ENCODE peak calls at places on chromosomes 6 and 20, in four cellular contexts. One of them, this sample, is unnamed.

GRCh38 chr6:138428943-138429616 is 25.1 kb downstream of the HEBP2 start:
- DNase-seq in fibroblast of mammary gland: peak
- DNase-seq in pancreas: no peak
- DNase-seq in uterus: no peak
- DNase-seq in this sample: no peak

GRCh38 chr6:46419576-46420002 is 71.7 kb downstream of the RCAN2 start:
- DNase-seq in uterus: peak
- DNase-seq in pancreas: peak
- DNase-seq in fibroblast of mammary gland: peak
- DNase-seq in this sample: no peak

GRCh38 chr6:5486214-5486613 is 224.9 kb downstream of the FARS2 start:
- DNase-seq in pancreas: no peak
- DNase-seq in uterus: no peak
- DNase-seq in fibroblast of mammary gland: no peak
- DNase-seq in this sample: no peak

GRCh38 chr20:5797843-5798462 is 47.8 kb downstream of the SHLD1 start:
- DNase-seq in pancreas: no peak
- DNase-seq in uterus: no peak
- DNase-seq in fibroblast of mammary gland: no peak
- DNase-seq in this sample: no peak

GRCh38 chr6:168456907-168457771 is 16.2 kb downstream of the SMOC2 start:
- DNase-seq in fibroblast of mammary gland: no peak
- DNase-seq in uterus: no peak
- DNase-seq in pancreas: no peak
- DNase-seq in this sample: no peak

GRCh38 chr6:112205521-112206458 is 48.6 kb downstream of the LAMA4 start:
- DNase-seq in fibroblast of mammary gland: peak
- DNase-seq in pancreas: no peak
- DNase-seq in uterus: no peak
- DNase-seq in this sample: no peak

GRCh38 chr6:127952831-127953230 is 52.0 kb upstream of the THEMIS start:
- DNase-seq in fibroblast of mammary gland: no peak
- DNase-seq in pancreas: no peak
- DNase-seq in uterus: no peak
- DNase-seq in this sample: no peak

GRCh38 chr6:139600919-139601470 is 226.5 kb upstream of the CITED2 start:
- DNase-seq in fibroblast of mammary gland: no peak
- DNase-seq in uterus: no peak
- DNase-seq in pancreas: no peak
- DNase-seq in this sample: no peak

GRCh38 chr6:20816126-20816525 is 281.9 kb downstream of the CDKAL1 start:
- DNase-seq in fibroblast of mammary gland: no peak
- DNase-seq in pancreas: no peak
- DNase-seq in uterus: no peak
- DNase-seq in this sample: no peak

GRCh38 chr6:4349931-4350330 is 214.6 kb upstream of the ECI2 start:
- DNase-seq in pancreas: no peak
- DNase-seq in uterus: no peak
- DNase-seq in fibroblast of mammary gland: no peak
- DNase-seq in this sample: no peak

GRCh38 chr6:157755032-157755751 is 67.9 kb upstream of the SNX9 start:
- DNase-seq in pancreas: no peak
- DNase-seq in uterus: no peak
- DNase-seq in fibroblast of mammary gland: no peak
- DNase-seq in this sample: no peak

GRCh38 chr20:5024982-5025381 is 23.7 kb upstream of the SLC23A2 start:
- DNase-seq in uterus: no peak
- DNase-seq in fibroblast of mammary gland: no peak
- DNase-seq in pancreas: no peak
- DNase-seq in this sample: no peak

GRCh38 chr6:35142578-35142977 is 1.4 kb upstream of the TCP11 start:
- DNase-seq in uterus: no peak
- DNase-seq in fibroblast of mammary gland: no peak
- DNase-seq in pancreas: no peak
- DNase-seq in this sample: no peak

GRCh38 chr20:23293689-23294088 is 56.9 kb upstream of the NXT1 start:
- DNase-seq in uterus: peak
- DNase-seq in fibroblast of mammary gland: no peak
- DNase-seq in pancreas: no peak
- DNase-seq in this sample: no peak

GRCh38 chr6:112311950-112312547 is 35.1 kb upstream of the RFPL4B start:
- DNase-seq in uterus: no peak
- DNase-seq in pancreas: no peak
- DNase-seq in fibroblast of mammary gland: peak
- DNase-seq in this sample: no peak

GRCh38 chr20:53078761-53079482 is 106.8 kb downstream of the TSHZ2 start:
- DNase-seq in pancreas: no peak
- DNase-seq in uterus: no peak
- DNase-seq in fibroblast of mammary gland: no peak
- DNase-seq in this sample: no peak

GRCh38 chr20:1420066-1420465 is 27.2 kb upstream of the FKBP1A start:
- DNase-seq in pancreas: no peak
- DNase-seq in fibroblast of mammary gland: no peak
- DNase-seq in uterus: no peak
- DNase-seq in this sample: no peak

GRCh38 chr6:15461127-15461944 is 201.5 kb downstream of the DTNBP1 start:
- DNase-seq in uterus: no peak
- DNase-seq in pancreas: no peak
- DNase-seq in fibroblast of mammary gland: no peak
- DNase-seq in this sample: no peak

GRCh38 chr6:17710331-17710730 is 3.6 kb upstream of the NUP153 start:
- DNase-seq in uterus: no peak
- DNase-seq in fibroblast of mammary gland: peak
- DNase-seq in pancreas: no peak
- DNase-seq in this sample: no peak

GRCh38 chr6:107730106-107730505 is 94.0 kb downstream of the SCML4 start:
- DNase-seq in uterus: no peak
- DNase-seq in fibroblast of mammary gland: no peak
- DNase-seq in pancreas: no peak
- DNase-seq in this sample: no peak

GRCh38 chr20:63172726-63173125 is 43.2 kb downstream of the YTHDF1 start:
- DNase-seq in uterus: no peak
- DNase-seq in fibroblast of mammary gland: no peak
- DNase-seq in pancreas: no peak
- DNase-seq in this sample: no peak

GRCh38 chr6:34237722-34238506 is 1.2 kb downstream of the HMGA1 start:
- DNase-seq in uterus: no peak
- DNase-seq in fibroblast of mammary gland: no peak
- DNase-seq in pancreas: peak
- DNase-seq in this sample: peak

GRCh38 chr20:56722042-56722441 is 92.9 kb downstream of the TFAP2C start:
- DNase-seq in fibroblast of mammary gland: no peak
- DNase-seq in pancreas: no peak
- DNase-seq in uterus: no peak
- DNase-seq in this sample: no peak

GRCh38 chr6:161141173-161141572 is 132.7 kb downstream of the AGPAT4 start:
- DNase-seq in uterus: no peak
- DNase-seq in fibroblast of mammary gland: peak
- DNase-seq in pancreas: no peak
- DNase-seq in this sample: no peak

GRCh38 chr6:170177383-170178265 is 113.3 kb downstream of the DLL1 start:
- DNase-seq in pancreas: peak
- DNase-seq in uterus: peak
- DNase-seq in fibroblast of mammary gland: no peak
- DNase-seq in this sample: peak

GRCh38 chr6:144730088-144730640 is 445.0 kb downstream of the UTRN start:
- DNase-seq in pancreas: no peak
- DNase-seq in uterus: no peak
- DNase-seq in fibroblast of mammary gland: no peak
- DNase-seq in this sample: no peak

GRCh38 chr20:31547017-31547675 is 32.9 kb downstream of the HM13 start:
- DNase-seq in fibroblast of mammary gland: peak
- DNase-seq in pancreas: peak
- DNase-seq in uterus: peak
- DNase-seq in this sample: peak
- TF ChIP-seq CTCF in fibroblast of mammary gland: no peak
- TF ChIP-seq CTCF in pancreas: no peak
- TF ChIP-seq CTCF in uterus: no peak
- TF ChIP-seq CTCF in this sample: no peak

DNA sequence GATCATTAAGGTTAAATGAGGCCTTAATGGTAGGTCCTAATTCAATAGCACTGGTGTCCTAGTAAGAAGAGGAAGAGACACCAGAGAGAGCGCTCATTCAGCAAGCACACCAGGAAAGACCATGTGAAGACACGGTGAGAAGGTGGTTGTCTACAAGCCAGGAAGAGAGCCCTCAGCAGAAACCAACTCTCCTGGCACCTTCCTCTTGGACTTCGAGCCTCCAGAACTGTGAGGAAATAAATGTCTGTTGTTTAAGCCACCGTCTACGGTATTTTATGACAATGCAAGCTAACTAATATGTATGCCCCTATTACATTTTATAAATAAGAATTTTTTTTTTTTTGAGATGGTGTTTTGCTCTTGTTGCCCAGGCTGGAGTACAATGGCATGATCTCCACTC is 59.3 kb downstream of the IL20RA start:
- DNase-seq in fibroblast of mammary gland: no peak
- DNase-seq in pancreas: no peak
- DNase-seq in uterus: no peak
- DNase-seq in this sample: no peak
- TF ChIP-seq CTCF in fibroblast of mammary gland: no peak
- TF ChIP-seq CTCF in pancreas: no peak
- TF ChIP-seq CTCF in uterus: no peak
- TF ChIP-seq CTCF in this sample: no peak

DNA sequence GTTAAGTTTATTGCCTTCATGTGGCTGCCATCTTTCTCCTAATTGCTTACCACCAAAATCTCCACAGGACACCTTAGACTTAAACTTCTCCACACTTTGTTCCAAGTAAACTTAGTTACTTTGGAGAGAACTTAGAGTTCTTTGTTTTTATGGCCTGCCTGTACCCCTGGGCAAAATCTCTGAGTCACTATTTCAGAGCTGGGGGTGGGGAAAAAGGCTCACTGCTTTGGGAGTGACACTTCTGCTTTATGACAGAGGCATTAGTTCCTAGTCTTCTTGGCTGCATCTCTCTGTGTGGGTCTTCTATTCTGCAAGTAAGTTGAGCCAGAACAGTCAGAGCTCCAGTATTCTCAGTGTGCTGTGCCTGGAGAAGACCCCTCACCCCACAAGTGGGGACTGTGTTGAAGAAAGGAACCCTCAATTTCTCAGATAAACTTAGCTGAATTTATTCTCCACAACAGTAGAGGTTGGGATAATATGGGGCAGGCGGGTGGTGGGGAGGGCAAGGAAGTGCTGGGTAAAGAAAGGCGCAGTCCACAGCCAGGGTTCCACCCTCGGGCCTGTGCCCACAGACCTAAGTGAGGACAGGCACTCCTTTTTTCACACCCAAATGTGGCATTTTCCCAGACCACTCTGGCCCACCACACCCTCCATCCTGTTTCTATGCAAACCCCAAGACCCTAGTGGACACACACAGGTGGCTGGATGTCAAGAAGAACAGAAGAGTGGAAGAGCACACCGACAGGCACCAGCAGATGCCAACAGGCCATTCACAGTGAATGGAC is 636.6 kb upstream of the MAN1A1 start:
- DNase-seq in fibroblast of mammary gland: peak
- DNase-seq in uterus: no peak
- DNase-seq in pancreas: no peak
- DNase-seq in this sample: no peak
- TF ChIP-seq CTCF in fibroblast of mammary gland: no peak
- TF ChIP-seq CTCF in uterus: no peak
- TF ChIP-seq CTCF in pancreas: no peak
- TF ChIP-seq CTCF in this sample: no peak

DNA sequence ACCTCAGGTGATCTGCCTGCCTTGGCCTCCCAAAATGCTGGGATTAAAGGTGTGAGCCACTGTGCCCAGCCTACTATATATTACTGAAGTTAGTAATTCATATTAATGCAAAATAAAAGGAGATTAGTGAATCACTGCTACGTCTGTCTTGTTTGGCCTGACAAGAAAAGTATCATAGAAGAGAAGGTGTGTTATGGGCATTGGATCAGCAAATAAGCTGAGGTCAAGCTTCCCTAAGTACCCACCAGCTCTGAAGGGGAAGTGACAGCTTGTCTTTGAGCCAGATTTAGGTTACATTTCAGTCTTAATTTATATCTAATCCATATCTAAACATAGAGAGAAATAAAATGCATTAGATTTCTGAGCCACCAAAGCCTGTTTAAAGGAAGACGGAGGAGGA is 7.1 kb downstream of the SGK1 start:
- DNase-seq in fibroblast of mammary gland: no peak
- DNase-seq in uterus: no peak
- DNase-seq in pancreas: no peak
- DNase-seq in this sample: no peak
- TF ChIP-seq CTCF in fibroblast of mammary gland: no peak
- TF ChIP-seq CTCF in uterus: no peak
- TF ChIP-seq CTCF in pancreas: no peak
- TF ChIP-seq CTCF in this sample: no peak

DNA sequence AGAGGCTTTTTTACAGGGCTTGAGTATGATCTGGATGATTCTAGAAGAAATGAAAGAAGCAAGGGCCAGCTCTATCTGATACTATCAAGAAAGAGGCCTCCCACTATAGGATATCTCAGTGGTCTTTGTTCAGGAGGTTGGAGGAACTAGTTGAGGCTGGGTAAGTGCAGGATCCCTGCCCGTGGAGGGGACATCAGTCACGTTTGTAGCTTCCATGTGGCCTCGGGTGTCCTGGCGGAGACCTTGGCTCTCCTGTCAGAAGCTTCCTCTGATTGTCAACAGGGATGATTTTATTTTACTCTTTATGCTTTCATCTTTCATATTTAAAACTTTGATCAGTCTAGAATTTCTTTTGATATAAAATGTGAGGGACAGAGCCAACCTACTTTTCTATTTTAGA is 86.6 kb downstream of the PHACTR3 start:
- DNase-seq in pancreas: no peak
- DNase-seq in uterus: no peak
- DNase-seq in fibroblast of mammary gland: no peak
- DNase-seq in this sample: no peak
- TF ChIP-seq CTCF in pancreas: no peak
- TF ChIP-seq CTCF in uterus: no peak
- TF ChIP-seq CTCF in fibroblast of mammary gland: no peak
- TF ChIP-seq CTCF in this sample: no peak

DNA sequence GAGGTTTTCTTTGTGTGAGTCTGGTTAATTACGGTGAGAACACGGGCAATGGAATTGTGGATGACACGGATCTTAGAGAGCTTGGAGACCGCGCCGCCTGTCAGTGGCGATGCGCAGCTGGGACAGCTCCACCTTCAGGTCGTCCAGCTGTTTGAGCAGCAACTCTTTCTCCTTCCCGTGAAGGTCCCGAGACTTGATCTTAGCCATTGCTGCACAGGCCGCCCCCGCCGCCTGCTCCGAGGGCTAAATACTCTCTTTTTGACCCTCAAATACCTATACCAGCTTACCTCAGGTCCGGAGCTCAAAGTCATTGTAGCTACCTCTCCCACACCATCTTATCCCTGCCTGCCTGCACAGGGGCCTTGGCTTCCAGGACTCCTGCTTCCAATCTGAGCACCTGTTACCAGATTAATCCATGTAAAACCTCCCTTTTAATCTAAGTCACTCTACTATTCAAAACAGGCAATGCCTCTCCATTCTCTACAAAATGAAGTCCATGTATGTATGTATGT is 100.2 kb downstream of the PREP start:
- DNase-seq in uterus: no peak
- DNase-seq in fibroblast of mammary gland: no peak
- DNase-seq in pancreas: no peak
- DNase-seq in this sample: no peak
- TF ChIP-seq CTCF in uterus: no peak
- TF ChIP-seq CTCF in fibroblast of mammary gland: no peak
- TF ChIP-seq CTCF in pancreas: no peak
- TF ChIP-seq CTCF in this sample: no peak

This sample was measured in natural killer cell.